ENCODE peak calls at places on chromosomes 7 and 10, in five cellular contexts. One of them, this sample, is unnamed.

GRCh38 chr7:18165176-18165575 is 137.5 kb upstream of the PRPS1L1 start:
- DNase-seq in left ventricle myocardium inferior: no peak
- DNase-seq in BJ: no peak
- DNase-seq in neural progenitor cell: no peak
- DNase-seq in breast epithelium: no peak
- DNase-seq in this sample: no peak

GRCh38 chr7:146772581-146772980 is 656.0 kb downstream of the CNTNAP2 start:
- DNase-seq in left ventricle myocardium inferior: no peak
- DNase-seq in BJ: no peak
- DNase-seq in neural progenitor cell: peak; percentile 44
- DNase-seq in breast epithelium: no peak
- DNase-seq in this sample: no peak

GRCh38 chr7:33645096-33645495 is 260.2 kb upstream of the BMPER start:
- DNase-seq in left ventricle myocardium inferior: no peak
- DNase-seq in BJ: no peak
- DNase-seq in neural progenitor cell: no peak
- DNase-seq in breast epithelium: no peak
- DNase-seq in this sample: no peak

GRCh38 chr10:64773357-64773756 is 1252.2 kb downstream of the REEP3 start:
- DNase-seq in left ventricle myocardium inferior: no peak
- DNase-seq in BJ: no peak
- DNase-seq in neural progenitor cell: no peak
- DNase-seq in breast epithelium: no peak
- DNase-seq in this sample: no peak

GRCh38 chr7:128171342-128171918 is 69.6 kb upstream of the LEP start:
- DNase-seq in left ventricle myocardium inferior: no peak
- DNase-seq in BJ: no peak
- DNase-seq in neural progenitor cell: no peak
- DNase-seq in breast epithelium: no peak
- DNase-seq in this sample: no peak

GRCh38 chr10:3668276-3668960 is 116.6 kb downstream of the KLF6 start:
- DNase-seq in left ventricle myocardium inferior: no peak
- DNase-seq in BJ: peak; percentile 4
- DNase-seq in neural progenitor cell: peak; percentile 48
- DNase-seq in breast epithelium: no peak
- DNase-seq in this sample: peak; percentile 52

GRCh38 chr10:32054087-32054486 is 2.1 kb downstream of the KIF5B start:
- DNase-seq in left ventricle myocardium inferior: no peak
- DNase-seq in BJ: no peak
- DNase-seq in neural progenitor cell: peak; percentile 43
- DNase-seq in breast epithelium: no peak
- DNase-seq in this sample: peak; percentile 90

GRCh38 chr10:124449170-124450009 is 445 bp downstream of the NKX1-2 start:
- DNase-seq in left ventricle myocardium inferior: no peak
- DNase-seq in BJ: no peak
- DNase-seq in neural progenitor cell: peak; percentile 48
- DNase-seq in breast epithelium: no peak
- DNase-seq in this sample: no peak

GRCh38 chr7:138849701-138850100 is 51.7 kb upstream of the ATP6V0A4 start:
- DNase-seq in left ventricle myocardium inferior: no peak
- DNase-seq in BJ: no peak
- DNase-seq in neural progenitor cell: no peak
- DNase-seq in breast epithelium: no peak
- DNase-seq in this sample: no peak

GRCh38 chr10:114372179-114372578 is 32.1 kb downstream of the AFAP1L2 start:
- DNase-seq in left ventricle myocardium inferior: no peak
- DNase-seq in BJ: no peak
- DNase-seq in neural progenitor cell: no peak
- DNase-seq in breast epithelium: no peak
- DNase-seq in this sample: no peak

GRCh38 chr7:130935564-130936157 is 201.7 kb upstream of the KLF14 start:
- DNase-seq in left ventricle myocardium inferior: no peak
- DNase-seq in BJ: no peak
- DNase-seq in neural progenitor cell: no peak
- DNase-seq in breast epithelium: no peak
- DNase-seq in this sample: no peak

GRCh38 chr7:94056796-94057207 is 52.6 kb upstream of the BET1 start:
- DNase-seq in left ventricle myocardium inferior: no peak
- DNase-seq in BJ: peak; percentile 62
- DNase-seq in neural progenitor cell: peak; percentile 43
- DNase-seq in breast epithelium: no peak
- DNase-seq in this sample: peak; percentile 12

GRCh38 chr7:144404911-144405310 is 1.4 kb upstream of the NOBOX start:
- DNase-seq in left ventricle myocardium inferior: no peak
- DNase-seq in BJ: peak; percentile 44
- DNase-seq in neural progenitor cell: no peak
- DNase-seq in breast epithelium: no peak
- DNase-seq in this sample: no peak

GRCh38 chr7:19122018-19122588 is 4.7 kb upstream of the TWIST1 start:
- DNase-seq in left ventricle myocardium inferior: no peak
- DNase-seq in BJ: no peak
- DNase-seq in neural progenitor cell: peak; percentile 69
- DNase-seq in breast epithelium: no peak
- DNase-seq in this sample: no peak

GRCh38 chr10:70227548-70228320 is 5.5 kb downstream of the PPA1 start:
- DNase-seq in left ventricle myocardium inferior: no peak
- DNase-seq in BJ: no peak
- DNase-seq in neural progenitor cell: no peak
- DNase-seq in breast epithelium: no peak
- DNase-seq in this sample: peak; percentile 83

GRCh38 chr10:1736180-1736971 is 949 bp downstream of the ADARB2 start:
- DNase-seq in left ventricle myocardium inferior: no peak
- DNase-seq in BJ: no peak
- DNase-seq in neural progenitor cell: peak; percentile 19
- DNase-seq in breast epithelium: no peak
- DNase-seq in this sample: no peak

GRCh38 chr10:93481931-93482834 is at the start of gene MYOF:
- DNase-seq in left ventricle myocardium inferior: peak; percentile 33
- DNase-seq in BJ: peak; percentile 91
- DNase-seq in neural progenitor cell: peak; percentile 72
- DNase-seq in breast epithelium: peak; percentile 69
- DNase-seq in this sample: no peak

GRCh38 chr7:98879198-98879988 is 1.1 kb downstream of the TRRAP start:
- DNase-seq in left ventricle myocardium inferior: no peak
- DNase-seq in BJ: no peak
- DNase-seq in neural progenitor cell: peak; percentile 48
- DNase-seq in breast epithelium: no peak
- DNase-seq in this sample: no peak

GRCh38 chr7:102261451-102261850 is 25.2 kb upstream of the SH2B2 start:
- DNase-seq in left ventricle myocardium inferior: no peak
- DNase-seq in BJ: no peak
- DNase-seq in neural progenitor cell: no peak
- DNase-seq in breast epithelium: no peak
- DNase-seq in this sample: no peak

GRCh38 chr10:98316661-98317060 is 48.7 kb upstream of the LOXL4 start:
- DNase-seq in left ventricle myocardium inferior: no peak
- DNase-seq in BJ: no peak
- DNase-seq in neural progenitor cell: no peak
- DNase-seq in breast epithelium: no peak
- DNase-seq in this sample: no peak

GRCh38 chr7:108246227-108246837 is 116.2 kb upstream of the LAMB4 start:
- DNase-seq in left ventricle myocardium inferior: no peak
- DNase-seq in BJ: peak; percentile 87
- DNase-seq in neural progenitor cell: peak; percentile 84
- DNase-seq in breast epithelium: no peak
- DNase-seq in this sample: peak; percentile 63

DNA sequence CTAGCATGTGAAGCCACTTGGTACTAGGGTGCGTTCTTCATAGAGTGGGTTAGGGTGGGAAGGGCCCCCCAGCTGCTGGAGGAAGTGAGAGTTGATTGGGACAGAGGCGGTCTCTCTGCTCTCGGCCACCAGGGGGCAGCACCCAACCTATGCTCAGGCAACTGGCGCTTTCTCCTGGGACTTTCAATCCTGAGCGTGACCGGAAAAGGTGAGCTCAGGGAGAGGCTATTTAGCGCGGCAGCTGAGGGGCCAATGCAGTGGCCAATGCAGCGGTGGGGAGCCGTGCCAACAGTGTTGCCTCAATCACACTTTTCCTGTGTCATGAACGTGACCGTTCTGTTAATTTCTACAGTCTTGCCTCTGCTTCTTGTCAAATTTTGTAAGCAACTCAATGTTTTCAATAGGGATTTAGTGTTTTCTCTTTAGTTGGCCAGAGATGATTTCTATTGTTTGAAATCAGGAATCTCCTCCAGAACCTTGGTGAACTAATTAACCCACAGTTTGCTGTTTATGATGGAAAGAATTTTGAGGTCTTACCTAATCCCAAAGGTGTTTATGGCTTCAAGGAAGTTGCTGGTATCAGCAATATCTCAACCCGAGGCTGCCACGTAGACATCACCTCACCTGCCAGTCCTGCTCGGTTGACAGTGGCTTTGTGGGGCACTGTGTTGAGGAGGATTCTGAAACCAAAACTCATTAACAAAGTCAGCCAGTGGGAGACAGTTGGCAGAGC is 67.9 kb upstream of the PDZD8 start:
- DNase-seq in left ventricle myocardium inferior: peak; percentile 72
- DNase-seq in BJ: no peak
- DNase-seq in neural progenitor cell: peak; percentile 87
- DNase-seq in breast epithelium: peak; percentile 80
- DNase-seq in this sample: peak; percentile 47
- H3K4me3 ChIP-seq in left ventricle myocardium inferior: peak overlapping the region; percentile 30
- H3K4me3 ChIP-seq in BJ: no peak overlapping the region
- H3K4me3 ChIP-seq in neural progenitor cell: no peak overlapping the region
- H3K4me3 ChIP-seq in breast epithelium: peak overlapping the region; percentile 45
- H3K4me3 ChIP-seq in this sample: no peak overlapping the region

GRCh38 chr10:73253226-73253557 is 748 bp upstream of the MRPS16 start:
- DNase-seq in left ventricle myocardium inferior: no peak
- DNase-seq in BJ: no peak
- DNase-seq in neural progenitor cell: peak; percentile 13
- DNase-seq in breast epithelium: no peak
- DNase-seq in this sample: no peak
- TF ChIP-seq CTCF in left ventricle myocardium inferior: no peak
- TF ChIP-seq CTCF in BJ: no peak
- TF ChIP-seq CTCF in neural progenitor cell: no peak
- TF ChIP-seq CTCF in breast epithelium: no peak
- TF ChIP-seq CTCF in this sample: no peak

DNA sequence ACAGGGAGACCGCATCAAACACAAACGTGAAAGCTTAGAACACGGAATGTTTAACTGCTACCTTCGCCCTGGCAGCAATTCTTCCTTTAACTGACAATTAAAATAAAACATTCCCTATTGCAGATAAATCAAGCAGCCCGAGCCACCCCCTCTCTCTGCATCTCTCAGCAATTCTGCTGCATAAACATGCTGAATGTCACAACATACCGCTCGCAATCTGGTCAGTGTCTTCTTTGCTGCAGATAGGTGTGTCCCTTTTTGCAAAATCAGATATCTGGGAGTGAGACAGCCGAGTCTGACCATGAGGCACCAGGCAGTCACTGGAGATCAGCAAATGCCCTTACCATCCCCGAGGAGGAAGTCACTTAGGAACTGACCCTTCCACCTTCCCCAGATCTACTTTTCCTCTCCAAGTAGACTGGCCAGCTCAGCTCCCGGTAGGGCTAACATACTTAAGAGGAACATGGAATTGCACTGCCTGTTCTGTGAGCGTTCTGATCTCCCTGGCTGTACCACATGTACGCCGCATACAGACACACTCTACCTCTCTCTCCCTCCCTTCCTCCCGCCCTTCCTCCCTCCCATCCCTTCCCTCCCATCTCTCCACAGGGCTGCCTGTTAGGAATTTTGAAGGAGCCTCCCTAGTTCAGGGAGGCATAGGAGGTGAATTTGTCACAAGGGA is at the start of gene FRMD4A:
- DNase-seq in left ventricle myocardium inferior: no peak
- DNase-seq in BJ: no peak
- DNase-seq in neural progenitor cell: no peak
- DNase-seq in breast epithelium: no peak
- DNase-seq in this sample: no peak
- H3K4me3 ChIP-seq in left ventricle myocardium inferior: no peak within 1 kb of the TSS
- H3K4me3 ChIP-seq in BJ: no peak within 1 kb of the TSS
- H3K4me3 ChIP-seq in neural progenitor cell: no peak within 1 kb of the TSS
- H3K4me3 ChIP-seq in breast epithelium: no peak within 1 kb of the TSS
- H3K4me3 ChIP-seq in this sample: no peak within 1 kb of the TSS

GRCh38 chr7:45924283-45924682 is 3.2 kb upstream of the IGFBP3 start:
- DNase-seq in left ventricle myocardium inferior: no peak
- DNase-seq in BJ: no peak
- DNase-seq in neural progenitor cell: no peak
- DNase-seq in breast epithelium: no peak
- DNase-seq in this sample: peak; percentile 89
- TF ChIP-seq CTCF in left ventricle myocardium inferior: no peak
- TF ChIP-seq CTCF in BJ: no peak
- TF ChIP-seq CTCF in neural progenitor cell: no peak
- TF ChIP-seq CTCF in breast epithelium: no peak
- TF ChIP-seq CTCF in this sample: no peak

DNA sequence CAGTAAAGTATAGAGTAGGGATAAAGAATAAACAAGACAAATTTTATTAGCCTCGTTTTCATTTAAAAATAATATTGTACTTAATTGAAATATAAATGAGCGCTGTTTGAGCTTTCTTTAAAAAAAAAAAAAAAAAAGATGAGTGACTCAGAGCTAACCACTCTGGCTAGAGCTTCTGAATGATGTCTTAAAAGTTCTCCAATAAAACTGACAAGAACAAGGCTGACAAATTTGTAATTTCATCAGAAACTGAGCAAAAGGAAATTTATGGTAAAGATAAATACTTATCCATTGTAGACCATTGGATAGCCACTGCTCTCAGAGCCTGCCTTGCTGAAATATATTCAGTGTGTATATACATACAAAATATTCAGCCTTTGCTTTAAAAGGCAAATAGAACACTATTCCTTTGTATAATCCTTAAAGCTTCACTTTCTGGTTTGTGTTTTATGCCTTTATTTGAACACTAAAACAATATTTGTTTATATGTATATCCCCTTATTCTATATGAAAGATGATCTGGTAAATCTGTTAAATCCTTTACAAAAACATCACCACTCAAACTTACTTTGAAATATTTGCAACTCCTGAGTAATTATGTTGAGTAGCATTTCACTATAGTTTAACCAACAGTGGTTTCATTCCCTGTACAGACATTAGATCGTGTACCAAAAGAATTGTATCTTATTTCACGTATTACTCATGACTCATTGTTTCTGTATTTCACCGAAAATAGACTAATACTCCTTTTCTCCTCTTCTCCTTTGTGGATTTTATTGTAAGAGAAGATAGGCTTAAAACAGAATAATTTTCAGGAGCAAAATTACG is 91.0 kb upstream of the OIT3 start:
- DNase-seq in left ventricle myocardium inferior: no peak
- DNase-seq in BJ: no peak
- DNase-seq in neural progenitor cell: no peak
- DNase-seq in breast epithelium: no peak
- DNase-seq in this sample: no peak
- H3K4me3 ChIP-seq in left ventricle myocardium inferior: peak overlapping the region; percentile 36
- H3K4me3 ChIP-seq in BJ: no peak overlapping the region
- H3K4me3 ChIP-seq in neural progenitor cell: no peak overlapping the region
- H3K4me3 ChIP-seq in breast epithelium: no peak overlapping the region
- H3K4me3 ChIP-seq in this sample: no peak overlapping the region

GRCh38 chr10:35546824-35547225 is 58.3 kb upstream of the GJD4 start:
- DNase-seq in left ventricle myocardium inferior: no peak
- DNase-seq in BJ: peak; percentile 63
- DNase-seq in neural progenitor cell: peak; percentile 13
- DNase-seq in breast epithelium: no peak
- DNase-seq in this sample: peak; percentile 29
- TF ChIP-seq CTCF in left ventricle myocardium inferior: no peak
- TF ChIP-seq CTCF in BJ: peak; percentile 33
- TF ChIP-seq CTCF in neural progenitor cell: peak; percentile 17
- TF ChIP-seq CTCF in breast epithelium: no peak
- TF ChIP-seq CTCF in this sample: peak; percentile 16

This sample was measured in retinal pigment epithelial cell.